ENCODE peak calls at places on chromosomes 4 and X, in four cellular contexts. P, J, Q and S are unnamed samples.
A peak's percentile ranks its signal among the peaks of the same experiment; 100 is the strongest.

GRCh38 chrX:43349363-43349762 is 306.7 kb upstream of the MAOA start:
- DNase-seq in P (peak; percentile 20), J (peak; percentile 19), Q (peak; percentile 30), S (peak; percentile 2)

GRCh38 chrX:23752740-23753435 is 9.8 kb upstream of the ACOT9 start:
- DNase-seq in P (no peak), J (peak; percentile 62), Q (peak; percentile 68), S (no peak)

GRCh38 chr4:177119021-177119461 is 190.6 kb upstream of the NEIL3 start:
- DNase-seq in P (no peak), J (peak; percentile 54), Q (no peak), S (no peak)

GRCh38 chrX:67780694-67781109 is 236.9 kb downstream of the AR start:
- DNase-seq in P (no peak), J (peak; percentile 78), Q (peak; percentile 90), S (peak; percentile 60)

GRCh38 chr4:184104419-184105101 is 113.1 kb downstream of the ENPP6 start:
- DNase-seq in P (no peak), J (no peak), Q (no peak), S (no peak)

GRCh38 chr4:95213361-95213760 is 335.4 kb downstream of the UNC5C start:
- DNase-seq in P (no peak), J (no peak), Q (no peak), S (no peak)

GRCh38 chrX:8084023-8084422 is 87.0 kb downstream of the VCX2 start:
- DNase-seq in P (no peak), J (peak; percentile 37), Q (no peak), S (no peak)

GRCh38 chr4:143700420-143701352 is at the start of gene FREM3:
- DNase-seq in P (no peak), J (no peak), Q (no peak), S (no peak)

GRCh38 chr4:82864336-82865001 is 26.5 kb downstream of the SEC31A start:
- DNase-seq in P (no peak), J (no peak), Q (no peak), S (no peak)
- H3K9me1 ChIP-seq in P (no peaks in the 10 kb centered on the region), J (no peaks in the 10 kb centered on the region), Q (no peaks in the 10 kb centered on the region), S (peaks cover 2% of the 10 kb centered on the region)

GRCh38 chrX:122941801-122942200 is 242.3 kb upstream of the GRIA3 start:
- DNase-seq in P (no peak), J (no peak), Q (no peak), S (no peak)
- H3K9ac ChIP-seq in P (no peak overlapping the region), J (no peak overlapping the region), Q (no peak overlapping the region), S (no peak overlapping the region)

GRCh38 chrX:124229374-124229773 is 103.1 kb upstream of the TEX13D start:
- DNase-seq in P (no peak), J (no peak), Q (no peak), S (no peak)
- H3K9me1 ChIP-seq in P (no peaks in the 10 kb centered on the region), J (no peaks in the 10 kb centered on the region), Q (no peaks in the 10 kb centered on the region), S (no peaks in the 10 kb centered on the region)

GRCh38 chrX:52261125-52261462 is 76.4 kb downstream of the MAGED4 start:
- DNase-seq in P (peak; percentile 4), J (no peak), Q (no peak), S (no peak)
- H3K9ac ChIP-seq in P (no peak overlapping the region), J (no peak overlapping the region), Q (no peak overlapping the region), S (no peak overlapping the region)

DNA sequence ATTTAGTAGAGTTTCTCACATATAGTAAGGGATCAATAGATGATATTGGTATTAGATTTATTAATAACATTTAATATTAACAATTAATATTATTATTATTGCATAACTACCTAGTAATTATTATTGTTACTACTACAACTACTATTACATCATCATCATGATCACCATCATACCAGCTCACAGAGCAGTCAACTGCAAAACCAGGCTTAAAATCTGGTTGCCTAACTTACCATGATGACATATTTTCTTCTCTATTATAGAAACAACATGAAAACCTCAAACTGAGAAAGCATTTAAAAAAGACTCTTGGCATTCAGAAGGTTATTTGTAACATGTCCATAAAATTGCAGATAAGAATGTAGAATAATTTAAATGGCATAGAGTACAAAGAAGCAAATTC is 247.0 kb upstream of the TTC29 start:
- DNase-seq in P (no peak), J (no peak), Q (no peak), S (no peak)
- H3K9me1 ChIP-seq in P (no peaks in the 10 kb centered on the region), J (peaks cover 3% of the 10 kb centered on the region), Q (no peaks in the 10 kb centered on the region), S (no peaks in the 10 kb centered on the region)

GRCh38 chrX:80810365-80810978 is 795 bp upstream of the BRWD3 start:
- DNase-seq in P (peak; percentile 3), J (no peak), Q (no peak), S (no peak)

GRCh38 chrX:80807606-80808159 is 2.0 kb downstream of the BRWD3 start:
- DNase-seq in P (peak; percentile 7), J (no peak), Q (no peak), S (no peak)

GRCh38 chrX:80806557-80806956 is 3.1 kb downstream of the BRWD3 start:
- DNase-seq in P (no peak), J (no peak), Q (no peak), S (no peak)

GRCh38 chrX:80808160-80808735 is 1.4 kb downstream of the BRWD3 start:
- DNase-seq in P (peak; percentile 71), J (peak; percentile 67), Q (peak; percentile 87), S (no peak)

GRCh38 chrX:80808854-80809493 is 703 bp downstream of the BRWD3 start:
- DNase-seq in P (peak; percentile 3), J (no peak), Q (peak; percentile 13), S (no peak)
- H3K9ac ChIP-seq in P (peak overlapping the region; percentile 57), J (peak overlapping the region; percentile 97), Q (peak overlapping the region; percentile 71), S (peak overlapping the region; percentile 67)

DNA sequence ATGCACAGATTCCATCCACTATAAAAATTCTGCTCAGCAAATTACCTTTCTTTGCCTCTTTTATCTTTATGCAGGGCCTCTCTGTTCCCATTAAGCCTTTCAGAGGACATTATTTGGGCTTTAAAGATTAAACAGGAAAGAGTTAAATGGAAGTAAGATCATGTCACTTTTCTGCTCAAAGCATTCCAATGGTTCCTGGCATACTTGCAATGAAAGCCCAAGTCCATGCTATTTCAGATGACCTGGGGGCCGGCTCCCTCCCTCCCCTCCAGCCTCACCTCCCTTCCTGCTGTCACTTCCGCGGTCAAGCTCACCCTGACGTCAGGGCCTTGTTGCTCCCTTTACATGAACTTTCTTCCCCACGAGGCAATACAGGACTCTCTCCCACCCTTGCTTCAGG is 125.5 kb downstream of the C4orf51 start:
- DNase-seq in P (no peak), J (peak; percentile 21), Q (no peak), S (no peak)
- H3K9me1 ChIP-seq in P (no peaks in the 10 kb centered on the region), J (peaks cover 3% of the 10 kb centered on the region), Q (no peaks in the 10 kb centered on the region), S (no peaks in the 10 kb centered on the region)

GRCh38 chr4:173528378-173529321 is 1.4 kb downstream of the HAND2 start:
- DNase-seq in P (peak; percentile 45), J (no peak), Q (no peak), S (no peak)

GRCh38 chr4:173527103-173527876 is 2.7 kb downstream of the HAND2 start:
- DNase-seq in P (no peak), J (no peak), Q (no peak), S (no peak)

GRCh38 chr4:173531085-173531965 is 1.3 kb upstream of the HAND2 start:
- DNase-seq in P (no peak), J (no peak), Q (no peak), S (no peak)

GRCh38 chr4:173530326-173531062 is 465 bp upstream of the HAND2 start:
- DNase-seq in P (no peak), J (no peak), Q (no peak), S (no peak)

DNA sequence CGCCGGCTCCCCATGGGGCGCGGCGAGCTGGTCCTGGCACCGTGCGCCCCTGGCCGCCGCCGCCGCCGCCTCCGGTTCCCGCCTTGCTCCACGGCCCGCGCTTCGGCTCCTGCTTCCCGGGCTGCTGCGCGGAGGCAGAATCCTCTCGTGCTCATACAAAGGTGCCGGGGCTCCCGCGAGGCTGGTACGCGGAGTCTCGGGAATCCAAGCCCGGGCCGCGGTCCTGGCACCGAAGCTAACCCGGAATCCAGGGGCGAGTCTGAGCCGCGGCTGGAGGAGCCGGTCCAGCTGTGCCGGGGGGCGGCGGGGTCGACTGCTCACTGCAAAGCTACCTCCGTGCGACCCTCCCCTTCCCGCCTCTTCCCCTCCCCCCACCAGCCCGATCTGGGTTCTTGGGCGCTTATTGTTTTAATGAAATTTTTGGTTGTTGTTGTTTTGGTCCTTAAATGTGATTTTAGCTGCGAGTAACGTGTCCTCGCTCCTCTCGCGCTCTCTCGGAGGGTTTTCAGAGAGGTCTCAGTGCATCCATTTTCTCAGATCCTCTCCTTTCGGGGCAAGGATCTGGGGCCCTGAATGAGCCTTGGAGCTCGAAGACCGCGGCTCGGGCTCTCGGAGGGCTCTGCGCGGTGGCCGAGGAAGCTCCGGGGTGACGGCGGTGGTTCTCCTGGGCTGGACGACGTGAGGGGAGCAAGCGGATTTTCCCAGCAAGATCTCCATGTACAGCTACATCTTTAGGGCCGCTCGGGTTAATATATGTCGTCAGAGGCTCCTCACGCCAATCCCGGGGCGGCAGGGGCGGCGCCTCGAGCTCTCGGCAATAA is at the start of gene HAND2:
- DNase-seq in P (peak; percentile 38), J (peak; percentile 59), Q (no peak), S (no peak)
- H3K9ac ChIP-seq in P (peak within 1 kb of the TSS; percentile 23), J (no peak within 1 kb of the TSS), Q (no peak within 1 kb of the TSS), S (no peak within 1 kb of the TSS)

GRCh38 chr4:5925419-5926187 is 32.7 kb upstream of the CRMP1 start:
- DNase-seq in P (no peak), J (no peak), Q (no peak), S (no peak)
- H3K9me1 ChIP-seq in P (no peaks in the 10 kb centered on the region), J (no peaks in the 10 kb centered on the region), Q (no peaks in the 10 kb centered on the region), S (no peaks in the 10 kb centered on the region)